ENCODE peak calls at places on chromosomes 4 and X, in four cellular contexts. X, R, J and Q are unnamed samples.
A peak's percentile ranks its signal among the peaks of the same experiment; 100 is the strongest.

GRCh38 chr4:3215733-3216132 is 33.2 kb upstream of the MSANTD1 start:
- DNase-seq in X (no peak), J (no peak), R (no peak), Q (no peak)

GRCh38 chrX:106039920-106040319 is 1.4 kb upstream of the SERPINA7 start:
- DNase-seq in X (no peak), J (no peak), R (peak; percentile 39), Q (no peak)

GRCh38 chr4:147843162-147843561 is 111.3 kb downstream of the ARHGAP10 start:
- DNase-seq in J (peak; percentile 50), R (no peak), X (no peak), Q (no peak)

GRCh38 chr4:166460769-166461550 is 587.9 kb downstream of the TLL1 start:
- DNase-seq in R (no peak), X (no peak), J (no peak), Q (no peak)

GRCh38 chr4:111678908-111679307 is 466.3 kb upstream of the FAM241A start:
- DNase-seq in R (no peak), X (no peak), J (no peak), Q (no peak)

GRCh38 chrX:123324628-123325027 is 140.6 kb downstream of the GRIA3 start:
- DNase-seq in R (no peak), X (no peak), J (no peak), Q (no peak)

GRCh38 chr4:151567056-151567455 is 158.1 kb downstream of the FHIP1A start:
- DNase-seq in X (no peak), R (no peak), J (no peak), Q (no peak)

GRCh38 chrX:74262472-74263209 is 41.3 kb upstream of the ZCCHC13 start:
- DNase-seq in J (no peak), R (peak; percentile 21), X (no peak), Q (no peak)

GRCh38 chr4:168129046-168129772 is 36.9 kb downstream of the ANXA10 start:
- DNase-seq in J (no peak), R (peak; percentile 25), X (no peak), Q (no peak)

GRCh38 chr4:182325848-182326255 is 82.7 kb downstream of the TENM3 start:
- DNase-seq in X (no peak), R (no peak), J (no peak), Q (peak; percentile 57)

GRCh38 chr4:53558981-53559620 is 32.2 kb downstream of the LNX1 start:
- DNase-seq in X (no peak), R (no peak), J (no peak), Q (no peak)

GRCh38 chr4:164536829-164537228 is 217.1 kb upstream of the SMIM31 start:
- DNase-seq in R (no peak), X (no peak), J (no peak), Q (no peak)

GRCh38 chr4:41145571-41146078 is 68.7 kb downstream of the APBB2 start:
- DNase-seq in J (no peak), R (peak; percentile 60), X (no peak), Q (no peak)

GRCh38 chr4:6680372-6681034 is 13.2 kb upstream of the S100P start:
- DNase-seq in R (peak; percentile 46), J (peak; percentile 80), X (no peak), Q (no peak)

GRCh38 chr4:74217365-74217764 is 59.4 kb downstream of the MTHFD2L start:
- DNase-seq in J (no peak), X (no peak), R (no peak), Q (no peak)

GRCh38 chr4:157115613-157116340 is 39.8 kb downstream of the GLRB start:
- DNase-seq in X (peak; percentile 7), J (no peak), R (no peak), Q (no peak)

GRCh38 chr4:149164282-149164681 is 651.4 kb downstream of the IQCM start:
- DNase-seq in J (peak; percentile 52), X (no peak), R (peak; percentile 91), Q (no peak)

GRCh38 chr4:26191353-26191752 is 129.5 kb upstream of the RBPJ start:
- DNase-seq in X (no peak), R (no peak), J (no peak), Q (no peak)

GRCh38 chrX:132330156-132330729 is 111.0 kb upstream of the RAP2C start:
- DNase-seq in J (no peak), R (no peak), X (no peak), Q (no peak)

GRCh38 chrX:155334486-155335316 is at the start of gene CLIC2:
- DNase-seq in J (no peak), X (no peak), R (no peak), Q (peak; percentile 34)

GRCh38 chr4:43496188-43496587 is 603.7 kb downstream of the GRXCR1 start:
- DNase-seq in J (no peak), X (no peak), R (no peak), Q (no peak)

GRCh38 chr4:10006236-10006603 is 15.1 kb downstream of the SLC2A9 start:
- DNase-seq in J (no peak), R (no peak), X (peak; percentile 42), Q (no peak)

GRCh38 chr4:53534684-53535083 is 56.6 kb downstream of the LNX1 start:
- DNase-seq in J (no peak), R (no peak), X (no peak), Q (no peak)

GRCh38 chrX:86604620-86605019 is 456.4 kb downstream of the DACH2 start:
- DNase-seq in J (no peak), X (no peak), R (no peak), Q (no peak)

GRCh38 chr4:105555409-105555808 is 3.0 kb downstream of the ARHGEF38 start:
- DNase-seq in R (peak; percentile 89), J (peak; percentile 79), X (no peak), Q (no peak)

GRCh38 chrX:40202456-40202855 is 104.7 kb upstream of the BCOR start:
- DNase-seq in R (no peak), J (no peak), X (no peak), Q (no peak)

GRCh38 chrX:1743105-1743504 is 128.2 kb downstream of the ASMT start:
- DNase-seq in R (no peak), X (no peak), J (no peak), Q (no peak)

GRCh38 chrX:94107981-94108380 is 434.0 kb downstream of the FAM133A start:
- DNase-seq in R (no peak), X (no peak), J (no peak), Q (no peak)

GRCh38 chr4:185713731-185714130 is 98.3 kb downstream of the SORBS2 start:
- DNase-seq in R (no peak), J (no peak), X (no peak), Q (no peak)

GRCh38 chr4:102713096-102713495 is 47.7 kb downstream of the MANBA start:
- DNase-seq in R (no peak), X (no peak), J (no peak), Q (no peak)
- H3K27ac ChIP-seq in R (no peak overlapping the region), X (no peak overlapping the region), J (no peak overlapping the region), Q (no peak overlapping the region)

GRCh38 chr4:14792702-14793227 is 209.5 kb upstream of the CPEB2 start:
- DNase-seq in X (no peak), R (no peak), J (no peak), Q (no peak)
- H3K9me3 ChIP-seq in X (no peaks in the 10 kb centered on the region), R (peaks cover 7% of the 10 kb centered on the region), J (no peaks in the 10 kb centered on the region), Q (no peaks in the 10 kb centered on the region)

GRCh38 chrX:47936224-47936939 is 67.4 kb downstream of the ZNF182 start:
- DNase-seq in R (peak; percentile 17), X (no peak), J (no peak), Q (no peak)
- H3K27ac ChIP-seq in R (no peak overlapping the region), X (no peak overlapping the region), J (no peak overlapping the region), Q (no peak overlapping the region)

GRCh38 chrX:48957827-48958634 is 624 bp upstream of the OTUD5 start:
- DNase-seq in J (peak; percentile 97), R (peak; percentile 97), X (peak; percentile 89), Q (peak; percentile 95)
- H3K9me3 ChIP-seq in J (no peaks in the 10 kb centered on the region), R (no peaks in the 10 kb centered on the region), X (no peaks in the 10 kb centered on the region), Q (no peaks in the 10 kb centered on the region)

GRCh38 chr4:31415629-31416028 is 695.5 kb downstream of the PCDH7 start:
- DNase-seq in J (no peak), X (no peak), R (no peak), Q (no peak)
- H3K27ac ChIP-seq in J (no peak overlapping the region), X (no peak overlapping the region), R (no peak overlapping the region), Q (no peak overlapping the region)

GRCh38 chr4:68267433-68267944 is 22.0 kb upstream of the TMPRSS11B start:
- DNase-seq in R (no peak), J (no peak), X (no peak), Q (no peak)
- H3K9me3 ChIP-seq in R (no peaks in the 10 kb centered on the region), J (peaks cover 18% of the 10 kb centered on the region), X (no peaks in the 10 kb centered on the region), Q (no peaks in the 10 kb centered on the region)

GRCh38 chr4:8110071-8110986 is 48.3 kb downstream of the ABLIM2 start:
- DNase-seq in J (peak; percentile 93), X (no peak), R (peak; percentile 75), Q (no peak)
- H3K27ac ChIP-seq in J (no peak overlapping the region), X (no peak overlapping the region), R (no peak overlapping the region), Q (no peak overlapping the region)